ENCODE peak calls at places on chromosomes 16 and 17, in four cellular contexts. H is CD4-positive, alpha-beta T cell; B is nephron progenitor cell; L is endothelial cell. J is an unnamed sample.

GRCh38 chr17:2853722-2854580 is 57.7 kb downstream of the RAP1GAP2 start:
- DNase-seq in H (no peak), L (peak; percentile 35), B (peak; percentile 41), J (no peak)

GRCh38 chr16:11836653-11837244 is 14.6 kb downstream of the RSL1D1 start:
- DNase-seq in B (no peak), L (no peak), H (no peak), J (no peak)

GRCh38 chr16:56669005-56669839 is at the start of gene MT1H:
- DNase-seq in L (no peak), B (no peak), H (no peak), J (no peak)

GRCh38 chr17:56925088-56925487 is 11.2 kb upstream of the TRIM25 start:
- DNase-seq in H (no peak), B (no peak), L (no peak), J (no peak)

GRCh38 chr16:89923640-89924297 is 627 bp downstream of the TUBB3 start:
- DNase-seq in H (no peak), L (no peak), B (peak; percentile 61), J (peak; percentile 90)

GRCh38 chr16:3036726-3037315 is at the start of gene BICDL2:
- DNase-seq in B (no peak), L (no peak), H (no peak), J (no peak)

GRCh38 chr16:31009894-31010293 is 544 bp downstream of the STX1B start:
- DNase-seq in H (no peak), L (no peak), B (no peak), J (no peak)

GRCh38 chr17:73748521-73748920 is 104.3 kb upstream of the SDK2 start:
- DNase-seq in L (no peak), H (no peak), B (no peak), J (no peak)

GRCh38 chr17:72192409-72193192 is 71.8 kb downstream of the SOX9 start:
- DNase-seq in H (no peak), B (no peak), L (no peak), J (no peak)

GRCh38 chr17:67671492-67671891 is 46.2 kb upstream of the NOL11 start:
- DNase-seq in B (peak; percentile 15), H (no peak), L (no peak), J (no peak)

GRCh38 chr16:67311607-67312449 is 14.7 kb downstream of the KCTD19 start:
- DNase-seq in B (no peak), H (no peak), L (no peak), J (no peak)

GRCh38 chr17:12624221-12624620 is 41.5 kb upstream of the MYOCD start:
- DNase-seq in H (no peak), L (no peak), B (no peak), J (no peak)

GRCh38 chr17:42964161-42964932 is at the start of gene AARSD1:
- DNase-seq in L (peak; percentile 81), H (peak; percentile 82), B (peak; percentile 86), J (peak; percentile 96)

GRCh38 chr16:23642246-23642774 is 1.0 kb downstream of the DCTN5 start:
- DNase-seq in L (no peak), B (no peak), H (no peak), J (no peak)

GRCh38 chr16:23640669-23640958 is 496 bp downstream of the PALB2 start:
- DNase-seq in B (no peak), L (no peak), H (no peak), J (no peak)

GRCh38 chr16:23635958-23636357 is 5.2 kb downstream of the PALB2 start:
- DNase-seq in L (no peak), B (no peak), H (no peak), J (no peak)

GRCh38 chr16:23640959-23641765 is at the start of the genes DCTN5 and PALB2:
- DNase-seq in B (peak; percentile 88), L (peak; percentile 87), H (peak; percentile 61), J (peak; percentile 97)
- TF ChIP-seq CTCF in B (no peak), L (no peak), H (no peak), J (no peak)

GRCh38 chr16:85420501-85421337 is 192.4 kb upstream of the GSE1 start:
- DNase-seq in H (peak; percentile 77), L (peak; percentile 85), B (peak; percentile 81), J (peak; percentile 82)

GRCh38 chr16:85417156-85417860 is 195.8 kb upstream of the GSE1 start:
- DNase-seq in B (peak; percentile 3), H (no peak), L (peak; percentile 1), J (peak; percentile 75)

GRCh38 chr16:85419503-85420408 is 193.4 kb upstream of the GSE1 start:
- DNase-seq in L (peak; percentile 1), H (no peak), B (peak; percentile 3), J (peak; percentile 58)

GRCh38 chr16:85421338-85422123 is 191.6 kb upstream of the GSE1 start:
- DNase-seq in L (peak; percentile 2), B (peak; percentile 13), H (no peak), J (peak; percentile 66)

GRCh38 chr16:85418978-85419491 is 194.1 kb upstream of the GSE1 start:
- DNase-seq in H (no peak), B (peak; percentile 2), L (peak; percentile 7), J (peak; percentile 61)
- TF ChIP-seq CTCF in H (no peak), B (no peak), L (no peak), J (peak; percentile 27)

GRCh38 chr16:10031473-10031872 is 150.8 kb downstream of the GRIN2A start:
- DNase-seq in H (no peak), L (no peak), B (no peak), J (no peak)
- TF ChIP-seq CTCF in H (no peak), L (no peak), B (no peak), J (no peak)

DNA sequence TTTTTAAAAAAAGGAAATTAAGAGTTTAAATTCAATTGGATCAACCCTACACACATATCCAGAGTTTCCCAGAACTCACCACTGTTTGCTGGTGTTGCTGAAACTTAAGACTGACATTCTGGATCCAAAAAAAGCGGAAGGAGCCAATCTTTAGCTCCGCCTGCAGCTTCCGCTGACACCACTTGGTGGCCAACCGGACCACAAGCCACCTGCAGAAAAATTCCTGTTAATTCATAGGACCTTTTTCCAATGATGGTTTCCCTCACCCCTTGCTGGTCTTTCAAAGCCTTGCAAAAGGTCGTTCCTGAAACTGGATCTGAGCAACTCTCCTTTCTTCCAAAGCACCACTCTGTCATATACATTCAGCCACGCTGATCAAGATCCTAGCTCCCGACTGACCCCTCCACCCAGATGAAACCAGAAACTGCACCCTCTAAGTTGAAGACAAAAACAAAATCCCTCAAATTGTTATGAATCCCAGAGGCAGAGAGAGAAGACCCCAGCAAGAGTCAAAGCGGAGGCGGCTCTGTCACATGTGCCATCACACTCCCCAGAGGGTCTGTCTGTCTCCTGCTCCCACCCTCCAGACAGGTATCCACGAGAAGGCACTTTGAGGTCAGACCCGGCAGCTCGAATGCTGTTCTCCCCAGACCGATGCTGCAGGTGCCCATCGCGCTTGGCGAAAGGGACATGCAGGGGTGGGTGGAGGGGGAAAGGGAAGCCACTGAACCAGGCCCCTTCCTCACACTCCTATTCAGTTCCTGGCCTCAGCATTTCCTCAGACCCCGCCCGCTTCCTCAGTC is 778 bp downstream of the BLTP2 start:
- DNase-seq in L (peak; percentile 41), B (peak; percentile 49), H (no peak), J (no peak)
- TF ChIP-seq CTCF in L (peak; percentile 71), B (peak; percentile 62), H (no peak), J (peak; percentile 74)

DNA sequence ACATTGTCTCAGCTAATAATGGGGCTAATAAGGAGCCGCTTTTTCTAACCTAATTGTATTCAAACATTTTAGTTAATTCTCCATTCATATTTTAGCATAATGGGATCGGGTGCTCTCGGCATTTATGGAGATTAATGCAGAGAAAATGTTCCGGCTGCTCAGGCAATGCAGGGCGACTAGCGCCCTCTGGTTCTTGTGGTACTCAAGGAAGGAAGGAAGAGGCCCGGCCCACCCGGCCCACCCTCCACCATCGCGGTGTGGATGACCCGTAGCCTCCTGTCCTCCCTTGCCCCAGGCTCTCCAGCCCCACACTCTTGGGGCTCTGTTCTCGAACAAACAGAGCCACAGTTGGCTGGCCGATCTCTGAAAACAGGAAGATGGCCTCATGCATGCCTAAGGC is 21.1 kb upstream of the ABCC3 start:
- DNase-seq in B (no peak), L (no peak), H (no peak), J (no peak)
- TF ChIP-seq CTCF in B (no peak), L (no peak), H (no peak), J (peak; percentile 24)

GRCh38 chr16:60991886-60992285 is 1044.4 kb downstream of the CDH8 start:
- DNase-seq in B (no peak), H (no peak), L (no peak), J (no peak)
- TF ChIP-seq CTCF in B (no peak), H (no peak), L (no peak), J (no peak)

GRCh38 chr17:6413073-6413472 is 21.8 kb downstream of the AIPL1 start:
- DNase-seq in B (no peak), L (no peak), H (no peak), J (no peak)
- TF ChIP-seq CTCF in B (peak; percentile 43), L (peak; percentile 37), H (no peak), J (peak; percentile 77)

GRCh38 chr16:13379266-13379665 is 477.9 kb downstream of the SHISA9 start:
- DNase-seq in H (no peak), L (no peak), B (no peak), J (no peak)

GRCh38 chr16:13372421-13372820 is 471.0 kb downstream of the SHISA9 start:
- DNase-seq in H (no peak), B (no peak), L (no peak), J (no peak)

GRCh38 chr16:13376174-13376573 is 474.8 kb downstream of the SHISA9 start:
- DNase-seq in H (no peak), L (no peak), B (no peak), J (no peak)

GRCh38 chr16:13377143-13377542 is 475.7 kb downstream of the SHISA9 start:
- DNase-seq in H (no peak), L (no peak), B (no peak), J (no peak)

DNA sequence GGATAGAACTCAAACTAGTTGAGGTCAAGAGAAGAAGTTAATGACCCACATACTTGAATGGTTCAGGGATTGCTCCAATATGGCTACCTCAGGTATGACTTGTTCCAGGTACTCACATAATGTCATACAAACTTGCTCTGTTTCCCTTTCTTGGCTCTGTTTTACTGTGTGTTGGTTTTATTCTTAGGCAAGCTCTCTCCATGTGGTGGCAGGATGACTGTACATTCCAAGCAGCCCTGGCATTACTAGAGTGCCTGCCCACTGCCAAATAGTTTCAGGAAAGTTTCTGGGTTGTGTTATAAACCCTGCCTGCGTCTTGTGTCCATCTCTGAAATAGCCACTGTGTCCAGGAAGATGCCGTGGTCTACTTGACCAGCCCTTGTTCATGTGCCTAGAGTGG is 476.8 kb downstream of the SHISA9 start:
- DNase-seq in B (no peak), L (no peak), H (no peak), J (no peak)
- TF ChIP-seq CTCF in B (no peak), L (no peak), H (no peak), J (no peak)

J was measured in chondrocyte.